ENCODE peak calls at places on chromosomes 4 and X, in five cellular contexts. K is mucosa of descending colon, T is progenitor cell of endocrine pancreas, R is mesothelial cell of epicardium, E is HFF-Myc. C is an unnamed sample.

GRCh38 chr4:6308890-6309643 is 39.4 kb downstream of the WFS1 start:
- DNase-seq in K (no peak), T (peak; percentile 50), R (peak; percentile 56), E (no peak), C (no peak)

GRCh38 chr4:163395055-163395454 is 51.4 kb downstream of the NPY5R start:
- DNase-seq in K (no peak), T (no peak), R (no peak), E (no peak), C (no peak)

GRCh38 chr4:181503800-181504364 is 739.3 kb upstream of the TENM3 start:
- DNase-seq in K (no peak), T (no peak), R (no peak), E (no peak), C (no peak)

GRCh38 chr4:157057187-157057586 is 18.8 kb upstream of the GLRB start:
- DNase-seq in K (no peak), T (no peak), R (no peak), E (no peak), C (no peak)

GRCh38 chr4:15414601-15415091 is 13.2 kb upstream of the C1QTNF7 start:
- DNase-seq in K (no peak), T (no peak), R (no peak), E (no peak), C (no peak)

GRCh38 chr4:168511780-168512467 is 15.1 kb downstream of the PALLD start:
- DNase-seq in K (no peak), T (no peak), R (no peak), E (no peak), C (no peak)

GRCh38 chrX:12973561-12974216 is 1.2 kb upstream of the TMSB4X start:
- DNase-seq in K (peak; percentile 45), T (no peak), R (no peak), E (no peak), C (no peak)

GRCh38 chr4:3251691-3252479 is 2.9 kb downstream of the MSANTD1 start:
- DNase-seq in K (no peak), T (no peak), R (no peak), E (no peak), C (no peak)

GRCh38 chr4:122536001-122536400 is 79.5 kb upstream of the IL2 start:
- DNase-seq in K (no peak), T (no peak), R (no peak), E (no peak), C (no peak)

GRCh38 chr4:189124149-189124758 is 816.4 kb upstream of the FRG1 start:
- DNase-seq in K (peak; percentile 10), T (no peak), R (peak; percentile 58), E (peak; percentile 29), C (no peak)

GRCh38 chr4:86243750-86244149 is 116.1 kb downstream of the MAPK10 start:
- DNase-seq in K (no peak), T (no peak), R (no peak), E (no peak), C (no peak)

GRCh38 chr4:68599150-68599549 is 23.0 kb upstream of the UGT2B17 start:
- DNase-seq in K (no peak), T (no peak), R (no peak), E (no peak), C (no peak)

GRCh38 chr4:110198472-110199419 is at the start of gene ELOVL6:
- DNase-seq in K (peak; percentile 75), T (peak; percentile 36), R (peak; percentile 64), E (peak; percentile 62), C (peak; percentile 59)

GRCh38 chr4:27357283-27357682 is 496.6 kb downstream of the STIM2 start:
- DNase-seq in K (no peak), T (no peak), R (no peak), E (no peak), C (no peak)

GRCh38 chr4:8671712-8672290 is 79.2 kb downstream of the CPZ start:
- DNase-seq in K (no peak), T (no peak), R (no peak), E (no peak), C (no peak)

GRCh38 chr4:127732623-127733199 is 2.5 kb downstream of the SLC25A31 start:
- DNase-seq in K (peak; percentile 13), T (no peak), R (no peak), E (peak; percentile 32), C (peak; percentile 76)

GRCh38 chr4:2284934-2285664 is 23.2 kb upstream of the MXD4 start:
- DNase-seq in K (no peak), T (no peak), R (no peak), E (no peak), C (no peak)

GRCh38 chr4:125551451-125551850 is 236.7 kb downstream of the FAT4 start:
- DNase-seq in K (no peak), T (no peak), R (no peak), E (no peak), C (no peak)

GRCh38 chrX:22575161-22575845 is 302.6 kb downstream of the CBLL2 start:
- DNase-seq in K (no peak), T (no peak), R (no peak), E (no peak), C (no peak)

GRCh38 chr4:169823685-169824084 is 65.9 kb upstream of the HPF1 start:
- DNase-seq in K (peak; percentile 52), T (peak; percentile 66), R (peak; percentile 65), E (peak; percentile 35), C (peak; percentile 43)

DNA sequence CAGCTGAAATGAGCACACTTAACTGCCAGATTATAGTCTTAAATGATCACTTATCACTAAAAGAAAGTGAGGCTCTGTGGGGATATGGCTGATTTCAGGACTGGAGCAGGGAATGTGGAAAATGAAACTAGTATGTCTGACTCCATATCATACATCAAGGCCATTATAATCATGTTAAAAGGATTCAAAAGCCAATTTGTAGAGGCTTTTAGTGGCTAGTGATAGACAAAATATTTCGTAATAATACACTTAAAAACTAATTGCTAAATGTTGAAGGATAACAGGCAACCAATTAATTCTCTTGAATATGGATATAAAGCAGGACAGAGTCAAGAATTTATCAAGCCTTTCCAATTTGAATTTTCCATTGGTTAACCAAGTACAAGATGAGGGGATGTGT is 358.1 kb upstream of the NDST3 start:
- DNase-seq in K (no peak), T (no peak), R (no peak), E (no peak), C (no peak)
- TF ChIP-seq CTCF in K (no peak), T (no peak), R (no peak), E (no peak), C (no peak)

GRCh38 chr4:102734591-102735385 is 26.0 kb downstream of the MANBA start:
- DNase-seq in K (no peak), T (no peak), R (no peak), E (no peak), C (peak; percentile 57)
- TF ChIP-seq CTCF in K (no peak), T (no peak), R (no peak), E (no peak), C (no peak)

DNA sequence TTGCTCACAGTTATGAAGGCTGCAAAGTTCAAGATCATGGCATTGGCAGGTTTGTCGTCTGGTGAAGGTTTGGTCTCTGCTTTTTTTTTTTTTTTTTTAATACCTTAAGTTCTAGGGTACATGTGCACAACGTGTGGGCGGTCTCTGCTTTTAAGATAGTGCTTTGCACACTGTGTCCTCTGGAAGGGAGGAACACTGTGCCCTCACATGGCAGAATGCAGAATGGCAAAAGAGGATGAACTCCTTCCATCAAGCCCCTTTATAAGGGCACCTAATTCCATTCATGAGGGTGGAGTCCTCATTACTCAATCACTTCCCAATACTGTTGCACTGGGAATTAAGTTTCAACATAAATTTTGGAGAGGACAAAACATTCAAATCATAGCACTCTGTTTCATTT is 101.4 kb downstream of the GLRA2 start:
- DNase-seq in K (no peak), T (no peak), R (no peak), E (no peak), C (no peak)
- TF ChIP-seq CTCF in K (no peak), T (no peak), R (no peak), E (no peak), C (no peak)

GRCh38 chrX:118455013-118455412 is 40.6 kb upstream of the DOCK11 start:
- DNase-seq in K (no peak), T (no peak), R (no peak), E (no peak), C (no peak)

GRCh38 chrX:118459494-118459893 is 36.1 kb upstream of the DOCK11 start:
- DNase-seq in K (peak; percentile 1), T (no peak), R (no peak), E (no peak), C (peak; percentile 27)
- TF ChIP-seq CTCF in K (no peak), T (peak; percentile 58), R (peak; percentile 49), E (peak; percentile 50), C (peak; percentile 17)

DNA sequence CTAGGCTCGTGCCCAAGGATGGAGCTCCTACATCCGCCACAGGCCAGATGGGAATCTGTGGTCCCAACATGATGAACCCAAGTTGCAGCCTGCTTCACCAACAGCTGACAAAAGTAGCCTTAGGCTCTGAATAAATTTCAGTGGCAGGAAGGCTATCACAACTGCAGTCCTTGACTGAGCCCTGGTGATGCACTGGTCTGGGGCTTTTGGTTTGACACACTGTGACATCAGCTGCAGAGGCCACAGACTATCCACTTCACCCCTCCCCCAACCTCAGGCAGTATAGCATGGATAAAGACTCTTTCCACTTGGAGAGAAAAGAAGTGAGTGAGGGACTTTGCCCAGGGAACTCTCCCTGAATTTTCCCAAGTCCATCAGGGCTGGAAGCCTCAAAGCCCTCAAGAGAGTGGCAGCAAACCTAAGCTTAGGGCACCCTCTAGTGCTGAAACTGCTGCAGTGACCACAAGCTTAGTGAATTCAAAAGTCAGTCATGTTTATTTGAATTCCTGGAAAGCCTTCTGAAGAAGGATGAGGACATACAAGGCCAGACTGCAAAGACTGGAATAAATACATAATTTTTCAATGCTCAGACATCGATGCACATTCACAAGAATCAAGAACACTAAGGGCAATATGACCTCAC is 135.0 kb upstream of the TENT5D start:
- DNase-seq in K (peak; percentile 38), T (no peak), R (no peak), E (no peak), C (peak; percentile 1)
- TF ChIP-seq CTCF in K (no peak), T (peak; percentile 69), R (no peak), E (no peak), C (peak; percentile 27)

DNA sequence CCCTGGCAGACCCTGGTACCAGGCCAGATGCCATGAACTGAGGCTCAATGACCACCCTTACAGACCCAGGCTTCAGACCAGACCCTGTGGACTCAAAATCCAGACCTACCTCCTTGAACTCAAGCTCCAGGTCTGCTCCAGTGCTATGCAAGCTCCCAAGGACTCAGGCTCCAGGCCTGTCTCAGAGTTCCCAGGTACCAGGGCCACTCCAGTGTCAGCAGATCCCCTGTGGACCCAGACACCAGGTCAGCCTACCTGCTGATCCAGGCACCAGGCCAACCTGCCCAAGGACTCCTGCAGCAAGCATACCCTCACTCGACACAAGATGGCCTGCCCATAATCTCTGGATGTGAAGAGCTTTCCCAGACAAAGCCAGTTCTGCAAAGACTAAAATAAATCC is 44.7 kb upstream of the MAGED4 start:
- DNase-seq in K (no peak), T (no peak), R (no peak), E (no peak), C (no peak)
- TF ChIP-seq CTCF in K (no peak), T (no peak), R (no peak), E (no peak), C (no peak)

DNA sequence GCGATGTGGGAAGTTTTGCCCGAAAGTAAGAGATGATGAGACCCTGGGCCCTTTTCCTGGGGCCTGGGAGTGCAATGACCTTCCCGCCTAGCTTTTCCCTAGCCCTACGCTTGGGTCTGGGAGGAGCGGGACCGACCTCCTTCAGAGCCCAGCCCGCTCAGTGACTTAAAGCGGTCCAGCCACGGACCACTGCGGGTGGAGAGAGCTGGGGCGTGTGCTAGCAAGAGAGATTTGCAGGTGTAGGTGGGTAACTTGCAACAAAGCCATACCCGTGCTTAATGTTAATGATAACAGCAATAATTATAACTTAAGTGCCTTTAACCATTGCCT is 503 bp upstream of the PDE5A start:
- DNase-seq in K (no peak), T (no peak), R (no peak), E (no peak), C (no peak)
- TF ChIP-seq CTCF in K (no peak), T (no peak), R (peak; percentile 4), E (no peak), C (no peak)

C was measured in GM20000.